ENCODE peak calls at places on chromosome 7, in six cellular contexts. P is A549; H is thyroid gland; V is hepatocyte; Y is neural progenitor cell; D is CD4-positive, alpha-beta memory T cell. B is an unnamed sample. For H3K9me3, the result is how much of the 10 kb centered on the place peaks cover.

GRCh38 chr7:99116151-99116550 is 27.8 kb downstream of the SMURF1 start:
- DNase-seq in P (no peak), H (no peak), V (no peak), Y (no peak), D (no peak), B (no peak)

GRCh38 chr7:2939193-2939885 is 95.2 kb upstream of the GNA12 start:
- DNase-seq in P (no peak), H (no peak), V (no peak), Y (no peak), D (no peak), B (no peak)

GRCh38 chr7:101947899-101948298 is 130.5 kb downstream of the CUX1 start:
- DNase-seq in P (no peak), H (no peak), V (peak), Y (no peak), D (no peak), B (peak)

GRCh38 chr7:149210551-149210950 is 15.2 kb downstream of the ZNF282 start:
- DNase-seq in P (no peak), H (no peak), V (no peak), Y (no peak), D (no peak), B (no peak)

GRCh38 chr7:36021917-36022550 is 131.0 kb upstream of the EEPD1 start:
- DNase-seq in P (no peak), H (peak), V (no peak), Y (no peak), D (no peak), B (no peak)

GRCh38 chr7:35454575-35455385 is 200.9 kb upstream of the TBX20 start:
- DNase-seq in P (no peak), H (no peak), V (no peak), Y (peak), D (no peak), B (no peak)

GRCh38 chr7:127393370-127394058 is 1.0 kb upstream of the ZNF800 start:
- DNase-seq in P (no peak), H (peak), V (peak), Y (peak), D (no peak), B (peak)

GRCh38 chr7:112097524-112097923 is 108.7 kb downstream of the DOCK4 start:
- DNase-seq in P (no peak), H (no peak), V (no peak), Y (no peak), D (no peak), B (no peak)

GRCh38 chr7:152887191-152887590 is 127.6 kb downstream of the ACTR3B start:
- DNase-seq in P (no peak), H (no peak), V (no peak), Y (no peak), D (no peak), B (no peak)

GRCh38 chr7:112212516-112213036 is 6.1 kb downstream of the ZNF277 start:
- DNase-seq in P (no peak), H (no peak), V (no peak), Y (no peak), D (no peak), B (no peak)

GRCh38 chr7:110522061-110522750 is 568.7 kb upstream of the LRRN3 start:
- DNase-seq in P (peak), H (no peak), V (no peak), Y (no peak), D (no peak), B (no peak)

GRCh38 chr7:146683439-146683838 is 566.8 kb downstream of the CNTNAP2 start:
- DNase-seq in P (no peak), H (no peak), V (no peak), Y (no peak), D (no peak), B (no peak)

GRCh38 chr7:24587853-24588252 is 14.6 kb downstream of the PALS2 start:
- DNase-seq in P (peak), H (no peak), V (no peak), Y (peak), D (peak), B (peak)

GRCh38 chr7:122310119-122311021 is 5.8 kb upstream of the FEZF1 start:
- DNase-seq in P (no peak), H (peak), V (peak), Y (peak), D (no peak), B (no peak)

GRCh38 chr7:100829150-100829716 is 1.9 kb upstream of the EPHB4 start:
- DNase-seq in P (no peak), H (peak), V (no peak), Y (no peak), D (no peak), B (no peak)

GRCh38 chr7:77940647-77941046 is 142.1 kb downstream of the PHTF2 start:
- DNase-seq in P (peak), H (peak), V (peak), Y (peak), D (no peak), B (peak)

GRCh38 chr7:106187613-106188350 is 75.7 kb upstream of the SYPL1 start:
- DNase-seq in P (no peak), H (no peak), V (no peak), Y (no peak), D (no peak), B (no peak)

GRCh38 chr7:90945104-90945752 is 319.0 kb upstream of the FZD1 start:
- DNase-seq in P (no peak), H (no peak), V (no peak), Y (no peak), D (no peak), B (no peak)

GRCh38 chr7:142940968-142941535 is 1.8 kb downstream of the LLCFC1 start:
- DNase-seq in P (no peak), H (no peak), V (no peak), Y (no peak), D (no peak), B (no peak)

GRCh38 chr7:123208793-123209192 is 9.0 kb upstream of the SLC13A1 start:
- DNase-seq in P (peak), H (peak), V (peak), Y (peak), D (no peak), B (peak)

DNA sequence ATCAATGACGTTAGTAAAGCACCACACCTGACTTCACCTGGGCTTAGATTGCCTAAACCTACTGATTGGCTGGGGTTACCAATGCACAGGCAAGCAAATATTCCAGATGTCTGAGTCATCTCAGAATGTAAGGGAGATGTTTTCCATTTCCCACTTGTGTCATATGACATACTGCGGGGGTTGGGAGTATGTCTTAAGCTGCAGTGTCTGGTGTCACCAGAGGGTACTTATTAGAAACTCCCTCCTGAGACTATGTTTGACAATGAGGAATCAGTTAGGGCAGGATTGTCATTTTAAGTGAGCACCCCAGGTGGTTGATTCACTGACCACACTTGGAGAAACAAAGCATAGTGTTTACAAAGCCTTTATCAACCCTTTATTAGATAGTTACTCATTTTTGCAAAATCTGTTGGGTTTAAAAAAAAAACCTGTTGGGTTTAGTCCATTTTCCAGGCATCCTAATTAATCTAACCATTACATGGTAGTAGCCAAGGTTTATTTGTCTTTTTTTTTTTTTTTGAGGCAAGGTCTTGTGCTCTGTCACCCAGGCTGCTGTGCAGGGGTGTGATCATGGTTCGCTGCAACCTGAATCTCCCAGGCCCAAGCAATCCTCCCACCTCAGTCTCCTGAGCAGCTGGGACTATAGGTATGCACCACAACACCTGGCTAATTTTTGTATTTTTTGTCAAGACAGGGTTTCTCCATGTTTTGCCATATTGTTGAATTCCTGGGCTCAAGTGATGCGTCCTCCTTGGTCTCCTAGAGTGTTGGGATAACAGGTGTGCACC is 72.5 kb downstream of the CDK6 start:
- DNase-seq in P (peak), H (no peak), V (peak), Y (peak), D (no peak), B (peak)
- H3K9me3 ChIP-seq in P (under half), H (under half), V (under half), Y (under half), D (under half), B (under half)

DNA sequence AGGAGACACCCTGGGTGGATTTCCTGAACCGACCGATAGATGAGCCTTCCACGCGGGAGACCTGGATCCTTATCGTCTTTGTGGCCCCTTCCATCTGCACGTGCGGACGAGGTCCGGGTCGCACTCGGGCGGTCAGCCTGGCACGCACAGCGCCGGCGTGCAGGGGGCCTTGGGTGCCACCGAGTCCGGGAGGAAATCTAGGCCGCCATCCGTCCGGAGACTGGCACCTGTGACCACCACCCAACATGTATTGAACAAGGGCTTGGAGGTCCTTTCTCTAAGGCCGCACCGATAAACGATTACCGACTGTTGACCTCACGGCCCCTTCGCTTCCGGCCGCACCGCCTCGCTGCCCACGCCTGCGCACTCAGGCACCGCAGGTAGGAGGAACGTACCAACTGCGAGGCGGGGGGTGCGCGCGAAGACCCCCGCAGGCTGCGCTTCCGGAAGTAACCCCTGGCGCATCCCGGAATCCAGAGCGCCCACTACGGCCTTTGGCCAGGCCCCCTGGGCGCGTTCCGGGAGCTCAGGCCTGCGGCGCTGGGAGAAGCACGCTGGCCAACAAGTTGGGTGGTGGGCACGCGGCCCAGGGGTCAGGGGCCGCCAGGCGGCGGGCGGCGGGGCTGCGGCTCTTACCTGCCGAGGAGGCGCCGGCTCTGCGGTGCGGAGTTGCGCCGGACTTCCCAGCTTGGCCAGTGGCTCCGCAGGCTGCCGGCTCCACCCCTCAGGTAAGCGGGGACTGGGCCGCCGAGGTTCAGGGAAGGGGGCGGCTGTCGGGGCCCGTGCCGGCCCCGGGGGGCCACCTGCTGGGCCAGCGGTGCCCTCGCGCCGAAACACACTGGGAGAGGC is at the start of the genes ACTR3C and LRRC61:
- DNase-seq in P (no peak), H (peak), V (peak), Y (peak), D (peak), B (peak)
- H3K4me3 ChIP-seq in P (peak), H (peak), V (peak), Y (peak), D (peak), B (peak)

GRCh38 chr7:64997927-64998391 is 7.1 kb upstream of the ZNF117 start:
- DNase-seq in P (no peak), H (peak), V (no peak), Y (no peak), D (no peak), B (no peak)

GRCh38 chr7:64996305-64996704 is 5.5 kb upstream of the ZNF117 start:
- DNase-seq in P (no peak), H (no peak), V (no peak), Y (no peak), D (no peak), B (no peak)

GRCh38 chr7:64999165-65000004 is 7.1 kb downstream of the ERV3-1 start:
- DNase-seq in P (peak), H (peak), V (peak), Y (no peak), D (no peak), B (peak)

GRCh38 chr7:64998865-64999164 is 7.7 kb downstream of the ERV3-1 start:
- DNase-seq in P (no peak), H (no peak), V (no peak), Y (no peak), D (no peak), B (no peak)

GRCh38 chr7:64997164-64997908 is 6.5 kb upstream of the ZNF117 start:
- DNase-seq in P (no peak), H (no peak), V (no peak), Y (no peak), D (no peak), B (no peak)
- H3K9me3 ChIP-seq in P (half or more), H (under half), V (under half), Y (under half), D (half or more), B (under half)

GRCh38 chr7:22550514-22551010 is 50.6 kb upstream of the STEAP1B start:
- DNase-seq in P (no peak), H (no peak), V (no peak), Y (no peak), D (no peak), B (no peak)

GRCh38 chr7:22548313-22548712 is 48.3 kb upstream of the STEAP1B start:
- DNase-seq in P (no peak), H (no peak), V (no peak), Y (no peak), D (no peak), B (no peak)

GRCh38 chr7:22549051-22549450 is 49.1 kb upstream of the STEAP1B start:
- DNase-seq in P (no peak), H (no peak), V (no peak), Y (no peak), D (no peak), B (no peak)

GRCh38 chr7:22551768-22552513 is 52.0 kb upstream of the STEAP1B start:
- DNase-seq in P (no peak), H (no peak), V (no peak), Y (no peak), D (no peak), B (no peak)

DNA sequence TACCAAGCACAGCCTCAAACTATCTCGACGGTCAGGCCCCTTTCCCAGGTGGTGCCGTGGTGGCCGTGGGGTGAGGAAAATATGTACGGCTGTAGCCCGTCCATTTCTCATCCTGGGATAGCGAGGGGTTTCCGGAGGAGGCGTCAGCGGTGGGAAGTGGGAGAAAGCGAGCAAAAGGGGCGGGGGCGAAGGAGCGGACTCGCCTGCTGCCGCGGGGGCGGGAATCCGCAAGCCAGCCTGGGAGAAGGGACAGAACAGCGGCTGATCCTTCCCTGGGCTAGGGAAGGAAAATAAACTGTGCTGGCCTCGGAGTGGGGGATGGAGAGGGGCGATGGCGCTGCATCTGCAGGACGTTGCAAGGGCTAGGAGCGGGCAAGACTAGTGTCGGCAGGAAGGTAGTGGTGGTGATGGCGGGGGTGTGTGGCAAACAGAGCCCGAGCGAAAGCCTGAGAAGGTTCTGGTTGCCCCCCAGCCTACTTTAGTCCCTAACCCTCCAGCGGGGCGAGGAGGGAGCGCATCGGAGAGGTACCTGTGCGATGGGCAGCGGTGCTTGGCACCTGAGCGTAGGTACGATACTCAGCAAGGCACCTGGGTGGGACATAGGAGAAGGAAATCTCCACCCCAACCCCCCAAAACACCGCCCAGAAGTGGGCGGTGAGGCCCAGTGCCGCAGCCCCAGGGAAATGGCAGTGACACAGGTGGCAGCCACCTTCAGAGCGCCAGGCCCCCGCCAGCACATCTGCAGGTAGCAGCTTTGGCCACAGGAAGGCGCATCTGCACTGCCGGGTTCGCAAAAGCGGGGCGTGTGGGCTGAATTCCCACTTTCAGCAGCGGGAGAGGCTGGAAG is 49.9 kb upstream of the STEAP1B start:
- DNase-seq in P (peak), H (peak), V (peak), Y (peak), D (no peak), B (peak)
- H3K4me3 ChIP-seq in P (peak), H (no peak), V (peak), Y (peak), D (no peak), B (peak)

DNA sequence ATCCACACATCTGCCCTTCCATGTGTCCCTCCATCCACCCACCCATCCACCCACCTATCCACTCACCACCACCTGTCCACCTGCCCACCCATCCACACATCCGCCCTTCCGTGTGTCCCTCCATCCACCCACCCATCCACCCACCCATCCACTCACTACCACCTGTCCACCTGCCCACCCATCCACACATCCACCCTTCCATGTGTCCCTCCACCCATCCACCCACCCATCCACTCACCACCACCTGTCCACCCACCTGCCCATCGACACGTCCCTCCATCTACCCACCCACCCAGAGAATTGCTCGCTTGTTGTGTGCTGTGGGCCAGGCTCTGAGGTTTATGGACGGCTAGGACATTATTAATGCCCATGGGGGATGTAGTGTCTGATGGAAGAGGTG is 500.2 kb downstream of the DNAJB6 start:
- DNase-seq in P (no peak), H (no peak), V (no peak), Y (no peak), D (no peak), B (no peak)
- H3K9me3 ChIP-seq in P (under half), H (under half), V (under half), Y (under half), D (under half), B (under half)

GRCh38 chr7:54546081-54546985 is 4.2 kb downstream of the VSTM2A start:
- DNase-seq in P (peak), H (no peak), V (peak), Y (peak), D (no peak), B (peak)
- H3K4me3 ChIP-seq in P (peak), H (no peak), V (no peak), Y (peak), D (no peak), B (no peak)

GRCh38 chr7:30493231-30493630 is 11.4 kb downstream of the GGCT start:
- DNase-seq in P (no peak), H (no peak), V (peak), Y (no peak), D (no peak), B (no peak)
- H3K9me3 ChIP-seq in P (under half), H (under half), V (under half), Y (under half), D (under half), B (under half)

GRCh38 chr7:130957722-130958360 is 223.8 kb upstream of the KLF14 start:
- DNase-seq in P (no peak), H (peak), V (no peak), Y (no peak), D (no peak), B (no peak)
- H3K4me3 ChIP-seq in P (no peak), H (no peak), V (no peak), Y (no peak), D (peak), B (peak)

DNA sequence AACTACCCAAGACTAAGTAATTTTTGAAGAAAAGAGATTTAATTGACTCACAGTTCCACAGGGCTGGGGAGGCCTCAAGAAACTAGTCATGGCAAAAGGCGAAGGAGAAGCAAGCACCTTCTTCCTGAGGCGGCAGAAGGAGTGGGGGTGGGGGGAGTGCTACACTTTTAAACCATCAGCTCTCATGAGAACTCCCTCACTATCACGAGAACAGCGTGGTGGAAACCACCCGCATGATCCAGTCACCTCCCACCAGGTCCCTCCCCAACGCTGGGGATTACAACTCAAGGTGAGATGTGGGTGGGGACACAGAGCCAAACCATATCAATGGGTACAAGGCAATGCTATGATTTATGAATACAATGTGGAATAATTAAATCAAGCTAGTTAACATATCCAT is 241.9 kb downstream of the PTPRN2 start:
- DNase-seq in P (no peak), H (no peak), V (no peak), Y (no peak), D (no peak), B (no peak)
- H3K9me3 ChIP-seq in P (under half), H (under half), V (under half), Y (under half), D (under half), B (under half)

DNA sequence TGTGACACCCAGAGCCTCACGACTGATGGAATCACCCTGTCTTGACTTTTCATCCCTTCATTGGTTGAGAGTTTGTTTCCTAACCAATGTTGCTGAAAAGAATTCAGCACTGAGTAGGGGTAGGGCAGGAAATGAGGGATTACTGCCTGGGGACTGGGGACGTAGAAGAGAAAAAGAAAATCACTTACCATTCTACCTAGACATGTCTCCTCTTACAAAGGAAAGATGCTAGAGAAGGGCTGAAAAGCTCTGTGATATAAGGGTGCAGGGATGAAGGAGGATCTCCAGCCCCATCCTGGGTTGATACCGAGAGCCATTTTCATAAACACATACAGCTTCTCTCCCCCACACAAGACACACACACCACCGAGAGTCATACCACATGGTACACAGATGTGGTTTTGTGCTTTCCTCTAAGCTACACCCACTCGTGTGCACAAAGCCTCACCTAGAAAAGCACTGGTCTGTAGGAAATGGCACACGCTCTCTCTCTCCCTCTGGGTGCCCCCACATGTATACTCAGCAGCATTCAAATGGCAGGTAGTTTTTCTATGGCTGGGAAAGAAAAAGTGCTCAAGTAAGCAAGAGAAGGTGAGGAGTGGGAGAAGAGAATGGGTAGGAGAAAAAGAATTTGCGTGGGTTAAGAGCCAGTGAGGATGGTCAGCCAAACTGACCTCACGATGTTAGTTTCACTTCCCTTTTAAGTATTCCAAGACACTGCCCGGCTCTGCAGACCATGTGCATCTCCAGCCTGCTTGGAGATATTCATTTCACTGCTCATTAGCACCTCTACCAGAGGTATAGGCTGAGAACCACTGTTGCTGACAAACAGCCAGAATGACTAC is 85.8 kb downstream of the CALD1 start:
- DNase-seq in P (no peak), H (no peak), V (no peak), Y (peak), D (peak), B (peak)
- H3K4me3 ChIP-seq in P (no peak), H (no peak), V (no peak), Y (no peak), D (no peak), B (no peak)

B was measured in A673.